ENCODE peak calls at places on chromosomes 6 and 20, in five cellular contexts. X is ovary; U is effector memory CD4-positive, alpha-beta T cell; J is CD8-positive, alpha-beta T cell; B is body of pancreas. P is an unnamed sample. For H3K27me3, the result is how much of the 10 kb centered on the place peaks cover.

GRCh38 chr6:170067257-170067656 is 223.6 kb downstream of the DLL1 start:
- DNase-seq in B (peak), X (no peak), J (peak), U (no peak), P (peak)

GRCh38 chr20:8631271-8631670 is 437.6 kb upstream of the PLCB4 start:
- DNase-seq in U (no peak), X (no peak), B (no peak), J (no peak), P (no peak)

GRCh38 chr6:69732640-69733039 is 64.2 kb downstream of the LMBRD1 start:
- DNase-seq in B (no peak), J (no peak), X (no peak), U (no peak), P (no peak)

GRCh38 chr20:1971893-1972586 is 21.8 kb downstream of the PDYN start:
- DNase-seq in X (no peak), J (no peak), B (no peak), U (no peak), P (no peak)

GRCh38 chr20:25510721-25511120 is 74.6 kb downstream of the NINL start:
- DNase-seq in B (no peak), X (no peak), U (no peak), J (no peak), P (no peak)

GRCh38 chr6:74343804-74344203 is 647.8 kb downstream of the CD109 start:
- DNase-seq in U (no peak), J (no peak), B (no peak), X (no peak), P (no peak)

GRCh38 chr20:62043131-62043914 is 22.4 kb downstream of the TAF4 start:
- DNase-seq in B (no peak), X (peak), J (no peak), U (no peak), P (no peak)

GRCh38 chr20:43821795-43822194 is 92.9 kb upstream of the TOX2 start:
- DNase-seq in X (no peak), U (no peak), J (no peak), B (no peak), P (no peak)

GRCh38 chr6:7901056-7901455 is 9.5 kb downstream of the TXNDC5 start:
- DNase-seq in J (no peak), U (no peak), X (no peak), B (peak), P (no peak)

GRCh38 chr20:53763707-53764415 is 170.2 kb upstream of the ZNF217 start:
- DNase-seq in B (peak), U (no peak), X (no peak), J (no peak), P (peak)

GRCh38 chr20:7722564-7722963 is 217.7 kb downstream of the HAO1 start:
- DNase-seq in B (no peak), U (no peak), X (no peak), J (no peak), P (no peak)

GRCh38 chr6:50030350-50030749 is 8.6 kb upstream of the DEFB110 start:
- DNase-seq in J (no peak), B (no peak), U (no peak), X (no peak), P (no peak)

GRCh38 chr6:5942591-5942990 is 64.1 kb downstream of the NRN1 start:
- DNase-seq in J (no peak), B (no peak), U (no peak), X (no peak), P (no peak)

GRCh38 chr20:25081065-25081729 is 744 bp downstream of the VSX1 start:
- DNase-seq in B (peak), U (no peak), X (no peak), J (peak), P (peak)

GRCh38 chr6:42042108-42042507 is 8.2 kb upstream of the TAF8 start:
- DNase-seq in J (no peak), X (no peak), B (no peak), U (no peak), P (no peak)

GRCh38 chr20:57200882-57201723 is 65.3 kb downstream of the BMP7 start:
- DNase-seq in X (no peak), J (no peak), B (no peak), U (no peak), P (no peak)

GRCh38 chr6:7086488-7086887 is 21.3 kb upstream of the RREB1 start:
- DNase-seq in X (peak), U (no peak), B (no peak), J (peak), P (no peak)

GRCh38 chr20:61812771-61813485 is 252.8 kb downstream of the TAF4 start:
- DNase-seq in J (no peak), X (no peak), U (no peak), B (no peak), P (no peak)

GRCh38 chr20:14401479-14402138 is 64.2 kb upstream of the FLRT3 start:
- DNase-seq in U (no peak), J (no peak), X (no peak), B (no peak), P (no peak)

GRCh38 chr6:52594216-52594615 is 17.4 kb upstream of the TRAM2 start:
- DNase-seq in J (no peak), X (no peak), U (no peak), B (no peak), P (no peak)

GRCh38 chr6:170221052-170221752 is 69.7 kb downstream of the DLL1 start:
- DNase-seq in X (no peak), U (no peak), B (no peak), J (peak), P (peak)

GRCh38 chr20:22535483-22535882 is 48.9 kb downstream of the FOXA2 start:
- DNase-seq in X (no peak), U (no peak), J (no peak), B (no peak), P (no peak)

GRCh38 chr20:3160418-3160817 is 753 bp upstream of the FASTKD5 start:
- DNase-seq in J (no peak), U (no peak), X (no peak), B (no peak), P (no peak)

GRCh38 chr6:100202417-100203194 is 208.6 kb upstream of the MCHR2 start:
- DNase-seq in B (no peak), J (no peak), X (no peak), U (no peak), P (no peak)

GRCh38 chr20:64244281-64244805 is 11.2 kb upstream of the PCMTD2 start:
- DNase-seq in J (no peak), X (no peak), U (no peak), B (no peak), P (peak)

GRCh38 chr20:51462566-51463276 is 79.8 kb downstream of the NFATC2 start:
- DNase-seq in B (peak), X (peak), U (no peak), J (no peak), P (no peak)

GRCh38 chr6:123662757-123663156 is 26.0 kb upstream of the TRDN start:
- DNase-seq in X (no peak), U (no peak), B (no peak), J (no peak), P (no peak)

GRCh38 chr6:138953451-138953850 is 34.6 kb downstream of the REPS1 start:
- DNase-seq in U (no peak), J (no peak), B (no peak), X (no peak), P (no peak)

GRCh38 chr6:168232989-168233874 is 86.3 kb downstream of the DACT2 start:
- DNase-seq in U (no peak), B (no peak), J (no peak), X (no peak), P (peak)

GRCh38 chr20:618980-619379 is 8.9 kb upstream of the TCF15 start:
- DNase-seq in U (no peak), J (no peak), X (no peak), B (no peak), P (no peak)
- H3K27me3 ChIP-seq in U (under half), J (under half), X (under half), B (under half), P (under half)

GRCh38 chr6:12068899-12069557 is 56.9 kb downstream of the HIVEP1 start:
- DNase-seq in J (no peak), X (no peak), U (no peak), B (no peak), P (no peak)
- H3K4me3 ChIP-seq in J (no peak), X (no peak), U (no peak), B (no peak), P (no peak)

DNA sequence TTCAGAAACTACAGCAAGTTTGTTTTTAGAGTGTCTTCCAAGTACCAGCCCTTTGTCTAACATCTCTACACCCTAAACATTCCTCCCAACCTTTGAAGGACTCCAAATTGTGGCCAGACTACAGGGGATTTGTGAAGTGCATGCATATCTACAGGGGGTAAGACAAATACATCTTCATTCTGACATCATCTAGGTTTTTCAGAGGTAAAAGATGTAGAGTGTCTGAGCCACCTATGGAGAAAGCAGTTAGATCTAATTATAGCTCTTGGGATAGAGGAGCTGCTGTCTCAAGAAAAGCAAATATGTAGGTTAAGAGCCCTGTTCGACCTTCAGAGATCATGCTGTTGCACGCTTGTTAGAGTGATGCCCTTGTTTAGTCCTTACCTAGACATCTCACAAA is 617.7 kb upstream of the AGPAT4 start:
- DNase-seq in U (no peak), X (no peak), B (no peak), J (no peak), P (no peak)
- H3K27me3 ChIP-seq in U (under half), X (under half), B (under half), J (under half), P (under half)

DNA sequence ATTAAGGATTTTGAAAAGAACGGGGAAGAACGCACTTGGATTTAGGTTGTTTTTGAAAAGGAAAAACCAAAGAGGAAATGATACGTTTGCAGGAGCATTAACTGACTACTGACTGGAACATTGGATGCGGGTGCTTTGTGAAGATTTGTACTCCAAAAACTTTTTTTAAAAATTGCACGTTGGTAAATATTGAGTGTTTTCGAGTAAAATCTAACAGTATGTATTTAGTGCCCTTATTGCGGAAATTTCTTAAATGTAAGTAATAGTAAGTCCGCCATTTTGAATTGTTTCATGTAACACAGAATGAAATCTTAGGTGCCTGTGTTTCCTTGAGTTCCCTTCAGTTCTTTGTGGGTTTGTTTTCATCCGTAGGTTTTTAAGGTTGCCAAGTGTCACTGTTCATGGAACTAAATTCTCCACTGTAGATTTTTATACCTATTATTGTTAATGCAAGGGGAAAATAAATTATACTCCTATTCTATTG is 15.2 kb upstream of the LIN28B start:
- DNase-seq in J (no peak), X (no peak), U (no peak), B (no peak), P (no peak)
- H3K4me3 ChIP-seq in J (peak), X (no peak), U (no peak), B (no peak), P (peak)

DNA sequence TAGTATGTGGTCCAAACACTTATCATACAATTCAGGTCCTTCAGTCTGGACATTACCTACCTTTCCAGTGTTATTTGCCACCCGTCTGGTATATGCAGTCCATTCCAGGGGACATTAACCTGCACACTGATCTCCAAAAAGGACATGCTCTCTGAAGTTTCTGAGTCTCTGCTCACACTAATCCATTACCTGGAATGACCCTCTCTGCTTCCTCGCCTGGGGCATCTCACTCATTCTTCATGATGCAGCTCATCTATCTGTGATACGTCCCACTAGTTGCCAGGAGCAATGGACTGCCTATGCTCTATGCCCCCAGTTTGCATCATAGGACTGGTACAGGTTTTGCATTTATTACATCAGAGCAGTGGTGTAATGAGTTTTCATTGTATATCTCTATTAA is 5.9 kb upstream of the TUBB2B start:
- DNase-seq in X (no peak), U (no peak), J (no peak), B (no peak), P (peak)
- H3K27me3 ChIP-seq in X (under half), U (half or more), J (half or more), B (under half), P (half or more)

P was measured in endodermal cell.